ENCODE peak calls at places on chromosome 11, in nine cellular contexts. L is stomach; N is RWPE2; Q is colonic mucosa; S is adrenal gland; O is CD8-positive, alpha-beta memory T cell; T is A673; Z is sigmoid colon; I is CD4-positive, alpha-beta memory T cell. K is an unnamed sample.
A peak's percentile ranks its signal among the peaks of the same experiment; 100 is the strongest.

GRCh38 chr11:79430280-79430679 is 10.6 kb downstream of the TENM4 start:
- DNase-seq in N (no peak), Q (no peak), Z (no peak), S (no peak), I (no peak), O (no peak), L (no peak), T (no peak), K (no peak)

GRCh38 chr11:1060410-1060809 is 14.3 kb upstream of the MUC2 start:
- DNase-seq in Z (no peak), O (no peak), L (no peak), T (no peak), S (peak; percentile 13), I (no peak), N (peak; percentile 40), Q (no peak), K (no peak)

GRCh38 chr11:124643605-124644425 is 21.2 kb downstream of the TBRG1 start:
- DNase-seq in N (no peak), S (no peak), Q (no peak), L (no peak), Z (no peak), O (no peak), I (no peak), T (no peak), K (no peak)

GRCh38 chr11:126104420-126104819 is 41.8 kb upstream of the CDON start:
- DNase-seq in I (no peak), N (no peak), T (peak; percentile 74), S (no peak), Q (no peak), Z (no peak), L (no peak), O (no peak), K (no peak)

GRCh38 chr11:6498121-6498520 is 1.0 kb downstream of the DNHD1 start:
- DNase-seq in Q (peak; percentile 20), Z (no peak), I (no peak), T (no peak), N (no peak), L (no peak), S (no peak), O (no peak), K (no peak)

GRCh38 chr11:95883381-95883780 is 40.5 kb downstream of the MTMR2 start:
- DNase-seq in Z (no peak), I (no peak), L (no peak), Q (no peak), S (no peak), N (no peak), T (no peak), O (no peak), K (no peak)

GRCh38 chr11:107856981-107857517 is 1.5 kb downstream of the SLC35F2 start:
- DNase-seq in T (no peak), L (no peak), Q (peak; percentile 74), I (no peak), N (no peak), Z (no peak), S (no peak), O (no peak), K (no peak)

GRCh38 chr11:69479591-69480271 is 1.7 kb upstream of the LINC01488 start:
- DNase-seq in Z (no peak), T (no peak), Q (peak; percentile 95), I (no peak), O (no peak), L (peak; percentile 71), N (no peak), S (no peak), K (no peak)

GRCh38 chr11:24896118-24896835 is 399.4 kb downstream of the LUZP2 start:
- DNase-seq in T (no peak), S (no peak), N (no peak), O (no peak), Z (no peak), L (no peak), I (no peak), Q (no peak), K (no peak)

GRCh38 chr11:324131-324530 is 3.5 kb upstream of the IFITM3 start:
- DNase-seq in Z (peak; percentile 63), S (no peak), N (no peak), I (no peak), O (no peak), T (no peak), L (no peak), Q (no peak), K (no peak)

GRCh38 chr11:74844865-74845264 is 96.2 kb downstream of the RNF169 start:
- DNase-seq in I (no peak), L (no peak), O (no peak), Q (no peak), Z (no peak), T (no peak), N (no peak), S (no peak), K (no peak)

GRCh38 chr11:44889266-44889665 is 61.4 kb downstream of the TP53I11 start:
- DNase-seq in Z (no peak), I (no peak), L (no peak), T (no peak), O (no peak), Q (no peak), S (no peak), N (no peak), K (no peak)

GRCh38 chr11:92967178-92967577 is 2.3 kb upstream of the MTNR1B start:
- DNase-seq in O (no peak), T (no peak), N (no peak), L (no peak), Z (no peak), Q (no peak), S (no peak), I (no peak), K (no peak)

GRCh38 chr11:112300094-112300786 is 39.6 kb upstream of the PLET1 start:
- DNase-seq in Q (no peak), T (no peak), I (no peak), N (no peak), S (no peak), Z (no peak), L (no peak), O (no peak), K (no peak)

GRCh38 chr11:113103932-113104331 is 142.7 kb downstream of the NCAM1 start:
- DNase-seq in I (no peak), N (no peak), L (no peak), Q (no peak), Z (no peak), O (no peak), T (no peak), S (no peak), K (no peak)

GRCh38 chr11:48005133-48005532 is 24.8 kb downstream of the PTPRJ start:
- DNase-seq in I (peak; percentile 50), S (no peak), Z (no peak), Q (no peak), N (no peak), O (no peak), T (no peak), L (no peak), K (peak; percentile 42)

GRCh38 chr11:48003926-48004325 is 23.6 kb downstream of the PTPRJ start:
- DNase-seq in O (no peak), I (no peak), Q (no peak), N (no peak), Z (no peak), T (no peak), L (no peak), S (no peak), K (no peak)

GRCh38 chr11:48005878-48006277 is 25.5 kb downstream of the PTPRJ start:
- DNase-seq in T (no peak), Z (no peak), N (no peak), L (no peak), Q (no peak), O (no peak), I (no peak), S (no peak), K (no peak)

GRCh38 chr11:48002565-48002964 is 22.2 kb downstream of the PTPRJ start:
- DNase-seq in L (no peak), T (no peak), Z (no peak), O (no peak), I (no peak), S (no peak), Q (no peak), N (no peak), K (no peak)

DNA sequence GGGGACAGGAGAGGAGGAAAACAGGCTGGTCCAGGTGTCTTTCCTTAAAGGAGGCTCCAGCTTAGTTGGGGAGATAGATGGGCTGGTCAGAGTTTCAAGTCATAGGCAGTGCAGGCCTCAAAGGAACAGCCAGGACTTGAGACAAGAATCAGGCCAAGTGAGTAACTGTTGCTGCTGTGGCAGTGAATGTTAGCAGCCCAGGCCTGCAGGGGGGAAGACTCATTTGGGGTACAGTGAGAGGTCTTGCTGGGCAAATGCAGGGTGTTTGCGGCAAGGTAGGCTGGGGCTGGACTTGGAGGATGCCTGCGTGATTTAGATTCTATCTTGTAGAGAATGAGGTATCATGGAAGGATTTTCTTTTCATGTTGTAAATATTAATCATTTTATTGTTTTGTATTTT is 24.1 kb downstream of the PTPRJ start:
- DNase-seq in L (no peak), Q (no peak), I (no peak), O (no peak), N (no peak), S (no peak), Z (no peak), T (no peak), K (no peak)
- H3K4me1 ChIP-seq in L (peaks cover 53% of the 10 kb centered on the region), Q (peaks cover 16% of the 10 kb centered on the region), I (peaks cover 91% of the 10 kb centered on the region), O (peaks cover 92% of the 10 kb centered on the region), N (peaks cover 9% of the 10 kb centered on the region), S (no peaks in the 10 kb centered on the region), Z (no peaks in the 10 kb centered on the region), T (no peaks in the 10 kb centered on the region), K (peaks cover 76% of the 10 kb centered on the region)

GRCh38 chr11:62879554-62879953 is 1.1 kb upstream of the SLC3A2 start:
- DNase-seq in O (no peak), I (no peak), L (peak; percentile 36), T (peak; percentile 74), Z (peak; percentile 80), Q (no peak), S (no peak), N (no peak), K (no peak)
- H3K4me3 ChIP-seq in O (no peak overlapping the region), I (no peak overlapping the region), L (peak overlapping the region; percentile 96), T (peak overlapping the region; percentile 72), Z (peak overlapping the region; percentile 84), Q (no peak overlapping the region), S (no peak overlapping the region), N (peak overlapping the region; percentile 66), K (no peak overlapping the region)

DNA sequence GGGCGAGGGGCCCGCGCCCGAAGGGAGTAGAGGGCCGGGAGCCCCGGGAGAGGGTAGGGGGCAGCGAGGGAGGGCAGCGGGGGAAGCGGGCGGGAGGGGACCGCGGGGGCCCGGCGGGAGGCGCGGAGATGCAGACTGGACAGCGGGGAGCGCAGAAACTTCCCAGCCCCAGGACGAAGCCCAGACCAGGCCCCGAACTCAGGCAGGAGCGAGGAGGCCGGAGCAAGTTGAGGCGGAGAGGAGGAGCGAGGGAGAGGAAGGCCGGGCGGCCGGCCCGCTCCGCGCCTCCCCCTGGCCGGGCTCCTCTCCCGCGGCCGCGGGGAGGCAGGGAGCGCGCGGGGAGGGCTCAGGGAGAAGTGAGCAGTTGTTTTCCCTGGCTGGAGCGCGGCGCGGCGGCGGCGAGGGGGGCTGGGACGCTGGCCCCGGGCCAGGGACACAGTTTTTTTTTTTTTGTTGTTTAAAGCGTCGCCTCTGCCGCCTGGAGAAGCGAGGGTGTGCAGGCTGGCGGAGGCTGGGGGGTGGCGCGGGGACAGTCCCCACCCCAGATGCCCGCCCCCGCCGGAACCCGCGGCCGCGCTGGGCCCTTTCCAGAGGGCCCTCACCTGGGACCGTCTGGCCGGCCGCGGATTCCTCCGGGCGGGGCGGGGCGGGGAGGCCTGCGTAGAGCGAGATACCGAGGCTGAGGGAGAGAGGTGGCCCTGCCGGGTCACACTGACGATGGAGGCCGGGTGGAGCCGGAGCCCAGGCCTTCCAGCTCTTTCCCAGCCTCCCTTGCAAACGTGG is at the start of gene LTBP3:
- DNase-seq in S (peak; percentile 87), N (peak; percentile 63), O (peak; percentile 45), L (peak; percentile 87), T (peak; percentile 87), Q (peak; percentile 70), I (peak; percentile 42), Z (peak; percentile 94), K (no peak)
- H3K4me1 ChIP-seq in S (peaks cover 40% of the 10 kb centered on the region), N (peaks cover 50% of the 10 kb centered on the region), O (peaks cover 59% of the 10 kb centered on the region), L (peaks cover 64% of the 10 kb centered on the region), T (peaks cover 41% of the 10 kb centered on the region), Q (peaks cover 34% of the 10 kb centered on the region), I (peaks cover 65% of the 10 kb centered on the region), Z (no peaks in the 10 kb centered on the region), K (peaks cover 61% of the 10 kb centered on the region)

GRCh38 chr11:9849384-9849783 is 185.5 kb downstream of the SWAP70 start:
- DNase-seq in Z (no peak), L (no peak), N (no peak), T (no peak), O (no peak), I (no peak), S (no peak), Q (no peak), K (no peak)
- H3K4me3 ChIP-seq in Z (no peak overlapping the region), L (no peak overlapping the region), N (no peak overlapping the region), T (no peak overlapping the region), O (no peak overlapping the region), I (no peak overlapping the region), S (no peak overlapping the region), Q (no peak overlapping the region), K (no peak overlapping the region)

K was measured in CD8-positive, alpha-beta T cell.